ENCODE peak calls at places on chromosomes 11 and 22, in ten cellular contexts. D, X, K, T, R, Y, B, H, P and Z are unnamed samples.

GRCh38 chr22:42970029-42970428 is 44.9 kb downstream of the PACSIN2 start:
- DNase-seq in D (no peak), R (no peak), Y (no peak), X (no peak), T (no peak), P (no peak), K (no peak), H (no peak), B (no peak), Z (no peak)

GRCh38 chr11:47376543-47377371 is 1.6 kb downstream of the SPI1 start:
- DNase-seq in K (no peak), P (no peak), Y (no peak), X (no peak), R (no peak), B (peak; percentile 40), D (no peak), T (no peak), H (no peak), Z (no peak)

GRCh38 chr11:61686469-61686868 is 6.3 kb downstream of the DAGLA start:
- DNase-seq in Y (no peak), X (no peak), P (no peak), K (no peak), R (no peak), B (no peak), H (no peak), D (no peak), T (no peak), Z (no peak)

GRCh38 chr11:44848963-44849350 is 101.7 kb downstream of the TP53I11 start:
- DNase-seq in K (no peak), X (no peak), B (no peak), R (no peak), H (no peak), P (no peak), T (no peak), D (no peak), Y (no peak), Z (no peak)

GRCh38 chr22:37716708-37717107 is 19.9 kb downstream of the TRIOBP start:
- DNase-seq in K (no peak), H (no peak), Y (no peak), B (no peak), X (no peak), T (no peak), R (no peak), P (no peak), D (peak; percentile 19), Z (no peak)

GRCh38 chr11:77086521-77087472 is 15.8 kb upstream of the OMP start:
- DNase-seq in Y (no peak), D (no peak), K (no peak), H (peak; percentile 80), T (no peak), X (no peak), P (no peak), R (no peak), B (no peak), Z (peak; percentile 19)

GRCh38 chr11:16096336-16096735 is 260.0 kb downstream of the SOX6 start:
- DNase-seq in X (peak; percentile 4), T (no peak), D (no peak), B (no peak), P (no peak), Y (no peak), H (no peak), R (no peak), K (no peak), Z (no peak)

GRCh38 chr11:59846556-59846955 is 1.3 kb upstream of the CBLIF start:
- DNase-seq in T (no peak), Y (no peak), H (no peak), X (no peak), K (no peak), P (no peak), D (no peak), B (no peak), R (no peak), Z (no peak)

GRCh38 chr11:95154514-95154913 is 64.9 kb downstream of the ENDOD1 start:
- DNase-seq in P (peak; percentile 58), B (peak; percentile 43), T (peak; percentile 25), K (peak; percentile 52), H (peak; percentile 38), R (no peak), D (no peak), Y (no peak), X (peak; percentile 67), Z (no peak)

GRCh38 chr11:94861306-94861845 is 93.2 kb downstream of the AMOTL1 start:
- DNase-seq in K (no peak), Y (no peak), P (no peak), B (no peak), T (no peak), X (no peak), D (no peak), H (no peak), R (no peak), Z (no peak)

GRCh38 chr22:23293720-23294119 is 113.4 kb downstream of the BCR start:
- DNase-seq in X (no peak), K (no peak), T (no peak), P (no peak), B (no peak), R (no peak), H (no peak), Y (no peak), D (no peak), Z (no peak)

GRCh38 chr22:46043339-46043738 is 66.4 kb upstream of the WNT7B start:
- DNase-seq in H (peak; percentile 24), B (no peak), X (no peak), R (no peak), P (no peak), D (no peak), Y (no peak), K (no peak), T (no peak), Z (no peak)

GRCh38 chr22:29205598-29206371 is at the start of gene EMID1:
- DNase-seq in H (peak; percentile 61), D (no peak), K (peak; percentile 15), B (no peak), R (no peak), T (peak; percentile 13), Y (no peak), P (peak; percentile 59), X (no peak), Z (no peak)

GRCh38 chr22:41504397-41504796 is 35.5 kb downstream of the ACO2 start:
- DNase-seq in T (no peak), D (no peak), P (no peak), X (peak; percentile 75), R (no peak), K (no peak), Y (no peak), B (no peak), H (no peak), Z (no peak)

GRCh38 chr11:78039919-78040671 is 17.0 kb upstream of the KCTD14 start:
- DNase-seq in K (peak; percentile 83), B (peak; percentile 47), Y (no peak), R (no peak), D (no peak), H (peak; percentile 72), P (peak; percentile 33), T (peak; percentile 57), X (peak; percentile 85), Z (peak; percentile 51)